ENCODE peak calls at places on chromosome 7, in seven cellular contexts. One of them, this sample, is unnamed.

GRCh38 chr7:8590791-8591190 is 157.4 kb downstream of the NXPH1 start:
- DNase-seq in brain microvascular endothelial cell: no peak
- DNase-seq in adrenal gland: no peak
- DNase-seq in IMR-90: no peak
- DNase-seq in mammary epithelial cell: no peak
- DNase-seq in dorsolateral prefrontal cortex: no peak
- DNase-seq in psoas muscle: no peak
- DNase-seq in this sample: no peak

GRCh38 chr7:90274161-90274560 is 29.2 kb downstream of the CFAP69 start:
- DNase-seq in IMR-90: no peak
- DNase-seq in adrenal gland: no peak
- DNase-seq in psoas muscle: no peak
- DNase-seq in brain microvascular endothelial cell: no peak
- DNase-seq in dorsolateral prefrontal cortex: no peak
- DNase-seq in mammary epithelial cell: no peak
- DNase-seq in this sample: no peak

GRCh38 chr7:16762177-16762576 is 8.6 kb downstream of the TSPAN13 start:
- DNase-seq in mammary epithelial cell: no peak
- DNase-seq in dorsolateral prefrontal cortex: no peak
- DNase-seq in psoas muscle: no peak
- DNase-seq in brain microvascular endothelial cell: no peak
- DNase-seq in adrenal gland: no peak
- DNase-seq in IMR-90: no peak
- DNase-seq in this sample: no peak

GRCh38 chr7:129574487-129574886 is 37.0 kb upstream of the NRF1 start:
- DNase-seq in adrenal gland: no peak
- DNase-seq in psoas muscle: peak
- DNase-seq in mammary epithelial cell: peak
- DNase-seq in brain microvascular endothelial cell: peak
- DNase-seq in dorsolateral prefrontal cortex: no peak
- DNase-seq in IMR-90: peak
- DNase-seq in this sample: no peak

GRCh38 chr7:158098125-158099030 is 489.2 kb downstream of the PTPRN2 start:
- DNase-seq in IMR-90: no peak
- DNase-seq in dorsolateral prefrontal cortex: no peak
- DNase-seq in brain microvascular endothelial cell: no peak
- DNase-seq in adrenal gland: no peak
- DNase-seq in mammary epithelial cell: no peak
- DNase-seq in psoas muscle: no peak
- DNase-seq in this sample: no peak

GRCh38 chr7:148819697-148820332 is 64.3 kb downstream of the EZH2 start:
- DNase-seq in IMR-90: peak
- DNase-seq in adrenal gland: no peak
- DNase-seq in psoas muscle: no peak
- DNase-seq in mammary epithelial cell: peak
- DNase-seq in dorsolateral prefrontal cortex: no peak
- DNase-seq in brain microvascular endothelial cell: no peak
- DNase-seq in this sample: peak

GRCh38 chr7:97024209-97025129 is at the start of gene DLX5:
- DNase-seq in adrenal gland: peak
- DNase-seq in IMR-90: peak
- DNase-seq in brain microvascular endothelial cell: no peak
- DNase-seq in mammary epithelial cell: peak
- DNase-seq in dorsolateral prefrontal cortex: peak
- DNase-seq in psoas muscle: no peak
- DNase-seq in this sample: no peak

GRCh38 chr7:128937647-128938523 is at the start of gene IRF5:
- DNase-seq in adrenal gland: peak
- DNase-seq in IMR-90: no peak
- DNase-seq in brain microvascular endothelial cell: no peak
- DNase-seq in dorsolateral prefrontal cortex: peak
- DNase-seq in mammary epithelial cell: peak
- DNase-seq in psoas muscle: no peak
- DNase-seq in this sample: peak

GRCh38 chr7:115475774-115476407 is 554.0 kb downstream of the MDFIC start:
- DNase-seq in IMR-90: no peak
- DNase-seq in brain microvascular endothelial cell: no peak
- DNase-seq in psoas muscle: no peak
- DNase-seq in dorsolateral prefrontal cortex: peak
- DNase-seq in mammary epithelial cell: no peak
- DNase-seq in adrenal gland: no peak
- DNase-seq in this sample: no peak

GRCh38 chr7:12685550-12685949 is 1.9 kb upstream of the ARL4A start:
- DNase-seq in adrenal gland: no peak
- DNase-seq in IMR-90: peak
- DNase-seq in brain microvascular endothelial cell: peak
- DNase-seq in mammary epithelial cell: no peak
- DNase-seq in psoas muscle: no peak
- DNase-seq in dorsolateral prefrontal cortex: peak
- DNase-seq in this sample: no peak

GRCh38 chr7:142939226-142939910 is at the start of gene LLCFC1:
- DNase-seq in dorsolateral prefrontal cortex: no peak
- DNase-seq in IMR-90: no peak
- DNase-seq in brain microvascular endothelial cell: no peak
- DNase-seq in psoas muscle: no peak
- DNase-seq in mammary epithelial cell: no peak
- DNase-seq in adrenal gland: no peak
- DNase-seq in this sample: no peak

GRCh38 chr7:19508821-19509220 is 200.0 kb downstream of the POLR1F start:
- DNase-seq in mammary epithelial cell: peak
- DNase-seq in IMR-90: no peak
- DNase-seq in adrenal gland: no peak
- DNase-seq in dorsolateral prefrontal cortex: no peak
- DNase-seq in psoas muscle: no peak
- DNase-seq in brain microvascular endothelial cell: no peak
- DNase-seq in this sample: no peak

GRCh38 chr7:155951554-155952158 is 139.4 kb upstream of the SHH start:
- DNase-seq in dorsolateral prefrontal cortex: no peak
- DNase-seq in brain microvascular endothelial cell: peak
- DNase-seq in mammary epithelial cell: peak
- DNase-seq in psoas muscle: no peak
- DNase-seq in adrenal gland: peak
- DNase-seq in IMR-90: peak
- DNase-seq in this sample: peak

GRCh38 chr7:31917256-31917655 is 153.0 kb downstream of the PDE1C start:
- DNase-seq in brain microvascular endothelial cell: no peak
- DNase-seq in adrenal gland: no peak
- DNase-seq in IMR-90: peak
- DNase-seq in mammary epithelial cell: no peak
- DNase-seq in psoas muscle: no peak
- DNase-seq in dorsolateral prefrontal cortex: no peak
- DNase-seq in this sample: no peak

GRCh38 chr7:66689081-66689480 is 51.5 kb upstream of the RABGEF1 start:
- DNase-seq in IMR-90: no peak
- DNase-seq in dorsolateral prefrontal cortex: no peak
- DNase-seq in mammary epithelial cell: no peak
- DNase-seq in adrenal gland: no peak
- DNase-seq in brain microvascular endothelial cell: no peak
- DNase-seq in psoas muscle: no peak
- DNase-seq in this sample: no peak

GRCh38 chr7:3974329-3974728 is 673.3 kb downstream of the SDK1 start:
- DNase-seq in adrenal gland: no peak
- DNase-seq in dorsolateral prefrontal cortex: no peak
- DNase-seq in mammary epithelial cell: no peak
- DNase-seq in psoas muscle: no peak
- DNase-seq in IMR-90: no peak
- DNase-seq in brain microvascular endothelial cell: no peak
- DNase-seq in this sample: no peak

GRCh38 chr7:74612015-74612829 is 45.3 kb upstream of the GTF2I start:
- DNase-seq in adrenal gland: no peak
- DNase-seq in brain microvascular endothelial cell: peak
- DNase-seq in IMR-90: no peak
- DNase-seq in psoas muscle: no peak
- DNase-seq in mammary epithelial cell: peak
- DNase-seq in dorsolateral prefrontal cortex: no peak
- DNase-seq in this sample: peak

GRCh38 chr7:40673285-40673684 is 538.5 kb downstream of the SUGCT start:
- DNase-seq in adrenal gland: no peak
- DNase-seq in dorsolateral prefrontal cortex: no peak
- DNase-seq in mammary epithelial cell: peak
- DNase-seq in psoas muscle: no peak
- DNase-seq in IMR-90: peak
- DNase-seq in brain microvascular endothelial cell: peak
- DNase-seq in this sample: peak

GRCh38 chr7:92244803-92245486 is 769 bp downstream of the KRIT1 start:
- DNase-seq in adrenal gland: no peak
- DNase-seq in mammary epithelial cell: peak
- DNase-seq in dorsolateral prefrontal cortex: no peak
- DNase-seq in psoas muscle: no peak
- DNase-seq in brain microvascular endothelial cell: no peak
- DNase-seq in IMR-90: peak
- DNase-seq in this sample: no peak
- H3K27ac ChIP-seq in adrenal gland: peak
- H3K27ac ChIP-seq in mammary epithelial cell: peak
- H3K27ac ChIP-seq in dorsolateral prefrontal cortex: peak
- H3K27ac ChIP-seq in psoas muscle: peak
- H3K27ac ChIP-seq in brain microvascular endothelial cell: peak
- H3K27ac ChIP-seq in IMR-90: peak
- H3K27ac ChIP-seq in this sample: peak

DNA sequence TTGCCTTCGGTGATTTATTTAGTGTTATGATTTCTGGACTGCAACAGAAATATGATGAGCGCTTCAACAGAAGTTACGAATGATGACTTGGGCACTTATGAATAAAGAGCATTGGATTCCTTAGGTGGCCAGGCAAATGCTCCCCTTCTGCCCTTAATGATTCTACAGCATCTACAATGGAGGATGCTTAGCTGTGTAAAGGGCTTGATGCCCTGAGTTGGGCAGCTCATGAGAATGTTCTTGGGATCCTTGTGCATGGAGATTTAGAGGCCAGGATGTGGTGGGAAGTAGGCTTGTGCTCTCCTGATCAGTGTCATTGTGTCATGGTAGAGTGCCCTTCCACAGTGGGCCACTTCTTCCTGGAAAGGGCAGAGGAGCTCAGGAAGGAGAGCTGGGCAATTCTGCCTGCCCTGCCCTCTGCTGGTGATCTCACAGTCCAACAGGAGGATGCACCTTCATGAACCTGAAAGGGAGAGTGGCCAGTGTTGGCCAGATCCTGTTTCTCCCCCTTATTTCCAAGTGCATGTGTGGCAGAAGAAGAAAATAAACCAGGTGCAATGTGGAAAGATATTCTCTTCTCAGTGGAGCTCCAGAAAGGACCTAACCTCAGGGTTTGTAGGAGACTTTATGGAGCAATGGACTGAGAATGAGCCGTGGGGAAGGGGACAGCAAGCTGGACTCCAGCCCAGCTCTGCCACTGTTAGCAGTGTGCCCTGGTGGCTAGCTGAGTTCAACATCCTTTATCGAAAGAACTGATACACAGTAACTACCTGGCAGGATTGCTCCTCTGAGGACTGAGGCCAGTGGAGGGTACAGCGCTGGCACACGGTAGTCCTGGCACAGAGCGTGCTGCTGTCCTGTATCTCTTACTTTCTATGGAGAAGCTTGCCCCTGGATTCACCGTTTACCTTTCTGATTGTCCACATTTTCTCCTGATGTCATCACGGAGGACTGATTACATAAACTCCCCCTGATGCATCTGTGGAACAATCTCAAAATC is 182.9 kb downstream of the BMPER start:
- DNase-seq in psoas muscle: no peak
- DNase-seq in brain microvascular endothelial cell: peak
- DNase-seq in IMR-90: peak
- DNase-seq in adrenal gland: peak
- DNase-seq in mammary epithelial cell: peak
- DNase-seq in dorsolateral prefrontal cortex: no peak
- DNase-seq in this sample: no peak
- TF ChIP-seq CTCF in psoas muscle: peak
- TF ChIP-seq CTCF in brain microvascular endothelial cell: peak
- TF ChIP-seq CTCF in IMR-90: peak
- TF ChIP-seq CTCF in adrenal gland: peak
- TF ChIP-seq CTCF in mammary epithelial cell: peak
- TF ChIP-seq CTCF in dorsolateral prefrontal cortex: peak
- TF ChIP-seq CTCF in this sample: peak

GRCh38 chr7:108503112-108504026 is 22.6 kb downstream of the PNPLA8 start:
- DNase-seq in psoas muscle: no peak
- DNase-seq in mammary epithelial cell: no peak
- DNase-seq in adrenal gland: no peak
- DNase-seq in brain microvascular endothelial cell: no peak
- DNase-seq in IMR-90: peak
- DNase-seq in dorsolateral prefrontal cortex: no peak
- DNase-seq in this sample: no peak
- H3K27ac ChIP-seq in psoas muscle: no peak
- H3K27ac ChIP-seq in mammary epithelial cell: no peak
- H3K27ac ChIP-seq in adrenal gland: no peak
- H3K27ac ChIP-seq in brain microvascular endothelial cell: no peak
- H3K27ac ChIP-seq in IMR-90: peak
- H3K27ac ChIP-seq in dorsolateral prefrontal cortex: no peak
- H3K27ac ChIP-seq in this sample: no peak

GRCh38 chr7:44520574-44520973 is 20.6 kb downstream of the NPC1L1 start:
- DNase-seq in mammary epithelial cell: no peak
- DNase-seq in brain microvascular endothelial cell: no peak
- DNase-seq in dorsolateral prefrontal cortex: no peak
- DNase-seq in adrenal gland: no peak
- DNase-seq in IMR-90: no peak
- DNase-seq in psoas muscle: no peak
- DNase-seq in this sample: no peak

GRCh38 chr7:44517175-44517574 is 24.0 kb downstream of the NPC1L1 start:
- DNase-seq in mammary epithelial cell: no peak
- DNase-seq in adrenal gland: no peak
- DNase-seq in IMR-90: no peak
- DNase-seq in brain microvascular endothelial cell: no peak
- DNase-seq in dorsolateral prefrontal cortex: no peak
- DNase-seq in psoas muscle: no peak
- DNase-seq in this sample: no peak

GRCh38 chr7:44521347-44522095 is 19.6 kb downstream of the NPC1L1 start:
- DNase-seq in brain microvascular endothelial cell: no peak
- DNase-seq in IMR-90: no peak
- DNase-seq in psoas muscle: no peak
- DNase-seq in adrenal gland: no peak
- DNase-seq in mammary epithelial cell: no peak
- DNase-seq in dorsolateral prefrontal cortex: no peak
- DNase-seq in this sample: no peak

GRCh38 chr7:44515595-44516268 is 25.3 kb upstream of the NUDCD3 start:
- DNase-seq in mammary epithelial cell: peak
- DNase-seq in brain microvascular endothelial cell: no peak
- DNase-seq in dorsolateral prefrontal cortex: no peak
- DNase-seq in adrenal gland: no peak
- DNase-seq in IMR-90: no peak
- DNase-seq in psoas muscle: no peak
- DNase-seq in this sample: no peak

GRCh38 chr7:44518761-44519160 is 22.4 kb downstream of the NPC1L1 start:
- DNase-seq in brain microvascular endothelial cell: no peak
- DNase-seq in dorsolateral prefrontal cortex: no peak
- DNase-seq in IMR-90: no peak
- DNase-seq in mammary epithelial cell: no peak
- DNase-seq in adrenal gland: no peak
- DNase-seq in psoas muscle: no peak
- DNase-seq in this sample: no peak
- TF ChIP-seq CTCF in brain microvascular endothelial cell: no peak
- TF ChIP-seq CTCF in dorsolateral prefrontal cortex: no peak
- TF ChIP-seq CTCF in IMR-90: no peak
- TF ChIP-seq CTCF in mammary epithelial cell: no peak
- TF ChIP-seq CTCF in adrenal gland: no peak
- TF ChIP-seq CTCF in psoas muscle: no peak
- TF ChIP-seq CTCF in this sample: no peak

DNA sequence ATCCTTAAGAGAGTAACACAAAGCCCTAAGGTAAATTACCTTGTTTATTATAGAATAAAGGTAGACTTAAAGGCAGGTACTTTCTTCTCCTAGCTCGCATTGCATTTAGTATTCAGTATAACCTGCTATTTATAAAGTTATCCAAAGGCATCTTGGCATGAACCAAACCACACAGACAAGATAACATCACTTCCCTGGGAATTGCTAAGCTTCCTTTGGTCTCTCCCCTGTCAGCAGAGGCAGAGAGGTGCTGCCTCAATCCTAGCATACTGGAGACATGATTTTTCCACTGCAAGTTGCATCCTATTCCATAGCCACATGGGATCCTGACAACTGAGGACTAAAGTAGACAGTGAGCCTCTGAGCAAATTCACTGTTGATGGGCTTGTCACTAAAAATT is 101.7 kb upstream of the IL6 start:
- DNase-seq in IMR-90: no peak
- DNase-seq in psoas muscle: no peak
- DNase-seq in dorsolateral prefrontal cortex: no peak
- DNase-seq in adrenal gland: no peak
- DNase-seq in brain microvascular endothelial cell: no peak
- DNase-seq in mammary epithelial cell: no peak
- DNase-seq in this sample: no peak
- H3K27ac ChIP-seq in IMR-90: no peak
- H3K27ac ChIP-seq in psoas muscle: no peak
- H3K27ac ChIP-seq in dorsolateral prefrontal cortex: no peak
- H3K27ac ChIP-seq in adrenal gland: no peak
- H3K27ac ChIP-seq in brain microvascular endothelial cell: no peak
- H3K27ac ChIP-seq in mammary epithelial cell: no peak
- H3K27ac ChIP-seq in this sample: no peak